ENCODE peak calls at places on chromosomes 4 and X, in six cellular contexts. J, V, D, A, Z and M are unnamed samples.

GRCh38 chr4:121817006-121817405 is 6.7 kb downstream of the CCNA2 start:
- ATAC-seq in A (no peak), Z (no peak), D (no peak), V (no peak), J (no peak), M (no peak)

GRCh38 chr4:114100288-114101031 is 121.0 kb upstream of the ARSJ start:
- ATAC-seq in D (no peak), Z (no peak), V (no peak), A (no peak), J (no peak), M (no peak)

GRCh38 chrX:115372026-115372610 is 82.6 kb downstream of the LUZP4 start:
- ATAC-seq in V (no peak), A (no peak), Z (peak; percentile 83), D (no peak), J (no peak), M (peak; percentile 80)

GRCh38 chr4:176406297-176406696 is 86.5 kb downstream of the SPCS3 start:
- ATAC-seq in D (no peak), A (no peak), Z (no peak), J (no peak), V (no peak), M (no peak)

GRCh38 chrX:4825550-4825949 is 1112.1 kb upstream of the PRKX start:
- ATAC-seq in A (no peak), D (no peak), Z (peak; percentile 44), V (peak; percentile 66), J (no peak), M (peak; percentile 62)

GRCh38 chr4:3318561-3319021 is 25.8 kb downstream of the RGS12 start:
- ATAC-seq in V (no peak), A (no peak), Z (peak; percentile 36), J (no peak), D (no peak), M (no peak)

GRCh38 chrX:72130762-72131231 is 918 bp downstream of the RTL5 start:
- ATAC-seq in V (no peak), J (no peak), A (no peak), Z (no peak), D (no peak), M (no peak)

GRCh38 chr4:946517-947471 is 14.5 kb downstream of the TMEM175 start:
- ATAC-seq in A (no peak), J (no peak), Z (no peak), D (no peak), V (peak; percentile 73), M (no peak)

GRCh38 chr4:180455226-180455625 is 1788.0 kb upstream of the TENM3 start:
- ATAC-seq in Z (no peak), V (no peak), J (no peak), D (no peak), A (no peak), M (no peak)

GRCh38 chrX:154827624-154828408 is 6.6 kb downstream of the SMIM9 start:
- ATAC-seq in D (peak; percentile 88), J (peak; percentile 54), V (peak; percentile 62), A (peak; percentile 59), Z (peak; percentile 29), M (no peak)

GRCh38 chr4:32425243-32425642 is 1705.1 kb downstream of the PCDH7 start:
- ATAC-seq in D (no peak), V (no peak), Z (no peak), J (no peak), A (no peak), M (no peak)

GRCh38 chr4:16238304-16238703 is 12.0 kb upstream of the TAPT1 start:
- ATAC-seq in D (peak; percentile 37), V (no peak), Z (peak; percentile 43), A (peak; percentile 86), J (peak; percentile 95), M (no peak)

GRCh38 chr4:153655928-153656327 is 28.2 kb upstream of the TLR2 start:
- ATAC-seq in V (no peak), J (no peak), D (no peak), Z (peak; percentile 84), A (no peak), M (peak; percentile 52)

GRCh38 chrX:110414679-110415439 is 56.2 kb downstream of the RTL9 start:
- ATAC-seq in J (no peak), D (no peak), A (no peak), V (peak; percentile 77), Z (no peak), M (no peak)

GRCh38 chrX:19846995-19847790 is 40.2 kb downstream of the SH3KBP1 start:
- ATAC-seq in Z (peak; percentile 71), A (peak; percentile 79), V (peak; percentile 54), D (peak; percentile 73), J (peak; percentile 80), M (peak; percentile 72)